ENCODE peak calls at places on chromosomes 4 and X, in seven cellular contexts. X is pancreas; O is bronchial epithelial cell; T is CD8-positive, alpha-beta memory T cell; L is right cardiac atrium; R is uterus; C is Karpas-422. V is an unnamed sample.

GRCh38 chr4:154082760-154083530 is 294.1 kb upstream of the SFRP2 start:
- DNase-seq in X (no peak), O (peak; percentile 5), T (no peak), L (no peak), R (no peak), C (peak; percentile 92), V (no peak)

GRCh38 chr4:67881226-67881625 is 2.6 kb downstream of the TMPRSS11D start:
- DNase-seq in X (no peak), O (no peak), T (no peak), L (no peak), R (no peak), C (no peak), V (no peak)

GRCh38 chr4:48367016-48367415 is 25.7 kb downstream of the SLAIN2 start:
- DNase-seq in X (no peak), O (no peak), T (no peak), L (no peak), R (no peak), C (no peak), V (no peak)

GRCh38 chr4:42767669-42768068 is 110.8 kb upstream of the ATP8A1 start:
- DNase-seq in X (no peak), O (no peak), T (no peak), L (no peak), R (no peak), C (no peak), V (no peak)

GRCh38 chrX:153378607-153379006 is 22.5 kb downstream of the PNMA6E start:
- DNase-seq in X (no peak), O (no peak), T (no peak), L (no peak), R (no peak), C (no peak), V (no peak)

GRCh38 chr4:183905081-183905592 is at the start of gene STOX2:
- DNase-seq in X (peak; percentile 93), O (peak; percentile 61), T (no peak), L (peak; percentile 92), R (peak; percentile 41), C (no peak), V (no peak)

GRCh38 chr4:100059467-100059866 is 109.4 kb upstream of the H2AZ1 start:
- DNase-seq in X (no peak), O (no peak), T (no peak), L (no peak), R (no peak), C (peak; percentile 54), V (no peak)

GRCh38 chrX:24435038-24435437 is 30.0 kb upstream of the PDK3 start:
- DNase-seq in X (no peak), O (no peak), T (no peak), L (no peak), R (no peak), C (no peak), V (no peak)

GRCh38 chr4:86791126-86791525 is 58.1 kb downstream of the SLC10A6 start:
- DNase-seq in X (no peak), O (no peak), T (no peak), L (no peak), R (no peak), C (peak; percentile 41), V (no peak)

GRCh38 chrX:39705299-39705698 is 392.5 kb downstream of the BCOR start:
- DNase-seq in X (peak; percentile 61), O (peak; percentile 80), T (no peak), L (peak; percentile 85), R (peak; percentile 83), C (no peak), V (no peak)

GRCh38 chr4:178784491-178784890 is 1342.3 kb upstream of the AGA start:
- DNase-seq in X (no peak), O (no peak), T (no peak), L (no peak), R (no peak), C (no peak), V (no peak)

GRCh38 chr4:184694412-184694956 is 39.4 kb downstream of the CENPU start:
- DNase-seq in X (no peak), O (no peak), T (no peak), L (no peak), R (no peak), C (no peak), V (no peak)

GRCh38 chr4:6768539-6768905 is 14.0 kb upstream of the KIAA0232 start:
- DNase-seq in X (peak; percentile 49), O (peak; percentile 43), T (no peak), L (no peak), R (no peak), C (no peak), V (no peak)

GRCh38 chr4:39976945-39977488 is 694 bp downstream of the PDS5A start:
- DNase-seq in X (peak; percentile 74), O (no peak), T (peak; percentile 69), L (peak; percentile 80), R (peak; percentile 45), C (peak; percentile 76), V (peak; percentile 38)

GRCh38 chr4:123340381-123340701 is 56.3 kb upstream of the SPRY1 start:
- DNase-seq in X (no peak), O (peak; percentile 98), T (no peak), L (no peak), R (no peak), C (no peak), V (no peak)

GRCh38 chr4:23660865-23661264 is 229.0 kb downstream of the PPARGC1A start:
- DNase-seq in X (no peak), O (no peak), T (no peak), L (no peak), R (no peak), C (no peak), V (no peak)

GRCh38 chrX:41634284-41634683 is 54.5 kb upstream of the GPR34 start:
- DNase-seq in X (no peak), O (no peak), T (no peak), L (no peak), R (no peak), C (no peak), V (no peak)

GRCh38 chr4:113474017-113474416 is 287.5 kb downstream of the CAMK2D start:
- DNase-seq in X (no peak), O (peak; percentile 99), T (no peak), L (no peak), R (no peak), C (no peak), V (no peak)

GRCh38 chr4:147480891-147481576 is at the start of gene EDNRA:
- DNase-seq in X (peak; percentile 61), O (no peak), T (no peak), L (peak; percentile 80), R (peak; percentile 52), C (no peak), V (no peak)

GRCh38 chr4:54840992-54841768 is 183.4 kb downstream of the KIT start:
- DNase-seq in X (no peak), O (no peak), T (no peak), L (no peak), R (no peak), C (peak; percentile 65), V (no peak)

GRCh38 chr4:126899382-126899801 is 733.4 kb upstream of the INTU start:
- DNase-seq in X (no peak), O (peak; percentile 68), T (no peak), L (peak; percentile 49), R (no peak), C (no peak), V (no peak)

GRCh38 chrX:113868169-113868568 is 715.7 kb upstream of the HTR2C start:
- DNase-seq in X (no peak), O (no peak), T (no peak), L (no peak), R (no peak), C (no peak), V (no peak)

GRCh38 chrX:56788717-56789122 is 59.7 kb downstream of the NBDY start:
- DNase-seq in X (peak; percentile 32), O (peak; percentile 18), T (peak; percentile 57), L (no peak), R (peak; percentile 81), C (no peak), V (no peak)

GRCh38 chrX:131288738-131289511 is at the start of gene IGSF1:
- DNase-seq in X (peak; percentile 60), O (no peak), T (no peak), L (peak; percentile 74), R (peak; percentile 31), C (no peak), V (no peak)

GRCh38 chr4:40587826-40588225 is 41.8 kb downstream of the RBM47 start:
- DNase-seq in X (no peak), O (peak; percentile 46), T (no peak), L (no peak), R (no peak), C (no peak), V (no peak)

GRCh38 chr4:7343353-7343655 is 91.4 kb downstream of the PSAPL1 start:
- DNase-seq in X (peak; percentile 27), O (no peak), T (no peak), L (no peak), R (no peak), C (no peak), V (no peak)

GRCh38 chr4:10811992-10812391 is 127.4 kb upstream of the CLNK start:
- DNase-seq in X (no peak), O (no peak), T (no peak), L (no peak), R (no peak), C (no peak), V (no peak)

GRCh38 chr4:126404549-126404948 is 1089.8 kb downstream of the FAT4 start:
- DNase-seq in X (no peak), O (peak; percentile 90), T (no peak), L (no peak), R (no peak), C (no peak), V (no peak)

GRCh38 chrX:40197071-40197470 is 99.3 kb upstream of the BCOR start:
- DNase-seq in X (no peak), O (no peak), T (no peak), L (no peak), R (no peak), C (peak; percentile 55), V (no peak)

GRCh38 chr4:132334081-132334480 is 815.0 kb upstream of the PCDH10 start:
- DNase-seq in X (no peak), O (peak; percentile 15), T (no peak), L (no peak), R (no peak), C (no peak), V (no peak)

GRCh38 chrX:137548261-137548660 is 17.7 kb upstream of the ZIC3 start:
- DNase-seq in X (no peak), O (no peak), T (no peak), L (no peak), R (no peak), C (no peak), V (no peak)
- H3K4me3 ChIP-seq in X (no peak overlapping the region), O (no peak overlapping the region), T (no peak overlapping the region), L (no peak overlapping the region), R (no peak overlapping the region), C (no peak overlapping the region), V (no peak overlapping the region)

GRCh38 chr4:1411436-1412375 is 5.5 kb upstream of the NKX1-1 start:
- DNase-seq in X (no peak), O (no peak), T (no peak), L (no peak), R (no peak), C (no peak), V (no peak)
- H3K27me3 ChIP-seq in X (peaks cover 47% of the 10 kb centered on the region), O (peaks cover 18% of the 10 kb centered on the region), T (peaks cover 11% of the 10 kb centered on the region), L (no peaks in the 10 kb centered on the region), R (peaks cover 76% of the 10 kb centered on the region), C (no peaks in the 10 kb centered on the region), V (peaks cover 13% of the 10 kb centered on the region)

GRCh38 chrX:137747231-137747630 is 181.3 kb downstream of the ZIC3 start:
- DNase-seq in X (no peak), O (no peak), T (no peak), L (no peak), R (no peak), C (no peak), V (no peak)
- H3K4me3 ChIP-seq in X (no peak overlapping the region), O (no peak overlapping the region), T (no peak overlapping the region), L (no peak overlapping the region), R (no peak overlapping the region), C (no peak overlapping the region), V (no peak overlapping the region)

GRCh38 chr4:8688041-8688907 is 95.7 kb downstream of the CPZ start:
- DNase-seq in X (peak; percentile 72), O (no peak), T (no peak), L (no peak), R (no peak), C (no peak), V (no peak)
- H3K27me3 ChIP-seq in X (peaks cover 5% of the 10 kb centered on the region), O (no peaks in the 10 kb centered on the region), T (no peaks in the 10 kb centered on the region), L (no peaks in the 10 kb centered on the region), R (peaks cover 13% of the 10 kb centered on the region), C (no peaks in the 10 kb centered on the region), V (no peaks in the 10 kb centered on the region)